ENCODE peak calls at places on chromosomes 6 and 20, in seven cellular contexts. S is DMS53, N is fibroblast of mammary gland, U is HFFc6, D is Caki2, H is NCI-H460, C is endothelial cell of umbilical vein. P is an unnamed sample.

GRCh38 chr20:11917663-11918062 is at the start of gene BTBD3:
- DNase-seq in S (peak; percentile 88), H (no peak), N (peak; percentile 76), C (peak; percentile 86), D (no peak), U (peak; percentile 60), P (peak; percentile 15)

GRCh38 chr6:152296648-152297376 is 340.4 kb downstream of the SYNE1 start:
- DNase-seq in S (peak; percentile 56), U (no peak), D (no peak), N (no peak), H (no peak), C (no peak), P (no peak)

GRCh38 chr20:32484221-32485125 is 100.7 kb downstream of the NOL4L start:
- DNase-seq in U (no peak), S (peak; percentile 72), H (no peak), N (no peak), D (no peak), C (peak; percentile 62), P (no peak)

GRCh38 chr6:169236545-169236944 is 17.1 kb downstream of the THBS2 start:
- DNase-seq in N (no peak), H (no peak), S (no peak), D (no peak), U (no peak), C (no peak), P (no peak)

GRCh38 chr6:53064726-53065265 is 408 bp upstream of the FBXO9 start:
- DNase-seq in U (peak; percentile 96), H (peak; percentile 92), D (peak; percentile 95), N (peak; percentile 97), S (peak; percentile 99), C (peak; percentile 98), P (peak; percentile 92)

GRCh38 chr20:58372836-58373235 is 16.2 kb upstream of the VAPB start:
- DNase-seq in S (no peak), D (no peak), N (no peak), U (no peak), H (no peak), C (no peak), P (no peak)

GRCh38 chr20:6178537-6178936 is 55.7 kb upstream of the FERMT1 start:
- DNase-seq in N (peak; percentile 34), D (peak; percentile 22), U (peak; percentile 16), H (peak; percentile 26), C (peak; percentile 67), S (peak; percentile 68), P (peak; percentile 5)

GRCh38 chr6:157644043-157644810 is 178.8 kb upstream of the SNX9 start:
- DNase-seq in D (no peak), U (peak; percentile 33), H (peak; percentile 16), S (peak; percentile 15), N (no peak), C (peak; percentile 41), P (no peak)

GRCh38 chr6:129598244-129599187 is 111.5 kb downstream of the ARHGAP18 start:
- DNase-seq in S (peak; percentile 75), D (peak; percentile 70), H (peak; percentile 65), U (peak; percentile 63), C (peak; percentile 87), N (peak; percentile 85), P (peak; percentile 57)

GRCh38 chr20:24109008-24109407 is 120.4 kb upstream of the GGTLC1 start:
- DNase-seq in C (no peak), S (no peak), N (no peak), D (no peak), H (no peak), U (no peak), P (no peak)

GRCh38 chr6:116376149-116376548 is 5.4 kb downstream of the DSE start:
- DNase-seq in C (no peak), D (no peak), N (no peak), S (no peak), H (no peak), U (no peak), P (no peak)

GRCh38 chr6:129329677-129330076 is 380.3 kb downstream of the ARHGAP18 start:
- DNase-seq in D (no peak), S (no peak), H (no peak), N (no peak), U (no peak), C (no peak), P (no peak)

GRCh38 chr6:30810813-30811329 is 66.5 kb upstream of the IER3 start:
- DNase-seq in C (no peak), N (no peak), H (no peak), D (peak; percentile 30), U (no peak), S (no peak), P (no peak)

GRCh38 chr6:4664117-4664626 is 112.0 kb upstream of the CDYL start:
- DNase-seq in D (no peak), H (no peak), U (peak; percentile 73), N (peak; percentile 95), C (no peak), S (no peak), P (peak; percentile 63)

GRCh38 chr6:11069760-11070159 is 23.9 kb upstream of the SMIM13 start:
- DNase-seq in C (no peak), H (no peak), S (no peak), N (no peak), D (no peak), U (no peak), P (no peak)

GRCh38 chr20:9172908-9173307 is 104.0 kb downstream of the PLCB4 start:
- DNase-seq in H (no peak), S (no peak), U (no peak), N (peak; percentile 44), C (no peak), D (no peak), P (no peak)

GRCh38 chr20:32661820-32662528 is 11.8 kb downstream of the C20orf203 start:
- DNase-seq in U (no peak), N (no peak), H (no peak), C (no peak), S (no peak), D (no peak), P (no peak)

GRCh38 chr20:22619272-22619671 is 34.9 kb upstream of the FOXA2 start:
- DNase-seq in U (no peak), C (no peak), S (peak; percentile 81), H (no peak), N (no peak), D (no peak), P (no peak)

GRCh38 chr6:119466226-119466625 is 116.7 kb upstream of the MAN1A1 start:
- DNase-seq in D (no peak), S (no peak), C (no peak), N (no peak), H (no peak), U (no peak), P (no peak)

GRCh38 chr6:144477396-144477795 is 192.3 kb downstream of the UTRN start:
- DNase-seq in U (peak; percentile 16), D (no peak), S (no peak), H (no peak), C (no peak), N (peak; percentile 45), P (no peak)

GRCh38 chr6:72464246-72464645 is 157.6 kb upstream of the KCNQ5 start:
- DNase-seq in H (no peak), N (peak; percentile 36), C (no peak), U (no peak), S (no peak), D (no peak), P (no peak)

GRCh38 chr20:58192567-58192966 is 35.9 kb downstream of the ANKRD60 start:
- DNase-seq in H (no peak), S (no peak), C (peak; percentile 9), D (no peak), N (no peak), U (no peak), P (no peak)

GRCh38 chr6:118971682-118972081 is 36.7 kb upstream of the MCM9 start:
- DNase-seq in C (no peak), H (no peak), S (no peak), D (no peak), N (no peak), U (no peak), P (no peak)

GRCh38 chr20:37914367-37914671 is 11.4 kb downstream of the VSTM2L start:
- DNase-seq in H (no peak), N (no peak), C (no peak), S (no peak), D (no peak), U (no peak), P (no peak)

GRCh38 chr20:48523191-48523757 is 304.5 kb downstream of the PREX1 start:
- DNase-seq in S (peak; percentile 11), C (peak; percentile 61), H (peak; percentile 50), N (peak; percentile 44), D (peak; percentile 47), U (peak; percentile 37), P (peak; percentile 16)

GRCh38 chr20:47113362-47114118 is 218.9 kb downstream of the EYA2 start:
- DNase-seq in D (peak; percentile 27), H (no peak), N (peak; percentile 56), U (no peak), C (no peak), S (peak; percentile 26), P (no peak)